ENCODE peak calls at places on chromosomes 5 and 9, in nine cellular contexts. One of them, this sample, is unnamed.

GRCh38 chr5:88825782-88826110 is 57.2 kb downstream of the MEF2C start:
- DNase-seq in HCT116: no peak
- DNase-seq in IMR-90: peak; percentile 8
- DNase-seq in HepG2: no peak
- DNase-seq in esophagus squamous epithelium: no peak
- DNase-seq in body of pancreas: no peak
- DNase-seq in ovary: no peak
- DNase-seq in thoracic aorta: no peak
- DNase-seq in fibroblast of lung: no peak
- DNase-seq in this sample: no peak

GRCh38 chr9:21506910-21507795 is 25.0 kb upstream of the IFNE start:
- DNase-seq in esophagus squamous epithelium: no peak
- DNase-seq in thoracic aorta: no peak
- DNase-seq in body of pancreas: no peak
- DNase-seq in HepG2: no peak
- DNase-seq in ovary: no peak
- DNase-seq in HCT116: no peak
- DNase-seq in fibroblast of lung: peak; percentile 92
- DNase-seq in IMR-90: peak; percentile 91
- DNase-seq in this sample: peak; percentile 41

GRCh38 chr5:66333192-66333591 is 189.1 kb downstream of the SREK1 start:
- DNase-seq in thoracic aorta: no peak
- DNase-seq in fibroblast of lung: no peak
- DNase-seq in body of pancreas: no peak
- DNase-seq in HepG2: no peak
- DNase-seq in ovary: no peak
- DNase-seq in esophagus squamous epithelium: no peak
- DNase-seq in IMR-90: no peak
- DNase-seq in HCT116: no peak
- DNase-seq in this sample: no peak

GRCh38 chr9:128251701-128252100 is 24.1 kb downstream of the GOLGA2 start:
- DNase-seq in ovary: no peak
- DNase-seq in fibroblast of lung: peak; percentile 8
- DNase-seq in esophagus squamous epithelium: no peak
- DNase-seq in thoracic aorta: no peak
- DNase-seq in body of pancreas: no peak
- DNase-seq in HepG2: no peak
- DNase-seq in HCT116: no peak
- DNase-seq in IMR-90: no peak
- DNase-seq in this sample: no peak

GRCh38 chr9:126057869-126058467 is 268.7 kb upstream of the MVB12B start:
- DNase-seq in esophagus squamous epithelium: no peak
- DNase-seq in HCT116: no peak
- DNase-seq in thoracic aorta: no peak
- DNase-seq in body of pancreas: no peak
- DNase-seq in IMR-90: no peak
- DNase-seq in HepG2: no peak
- DNase-seq in ovary: no peak
- DNase-seq in fibroblast of lung: no peak
- DNase-seq in this sample: no peak

GRCh38 chr5:531101-531748 is 7.0 kb upstream of the SLC9A3 start:
- DNase-seq in thoracic aorta: no peak
- DNase-seq in esophagus squamous epithelium: no peak
- DNase-seq in HepG2: no peak
- DNase-seq in IMR-90: no peak
- DNase-seq in HCT116: no peak
- DNase-seq in body of pancreas: peak; percentile 34
- DNase-seq in fibroblast of lung: no peak
- DNase-seq in ovary: no peak
- DNase-seq in this sample: no peak

GRCh38 chr5:89120719-89121118 is 237.7 kb upstream of the MEF2C start:
- DNase-seq in fibroblast of lung: no peak
- DNase-seq in HCT116: no peak
- DNase-seq in ovary: no peak
- DNase-seq in HepG2: no peak
- DNase-seq in IMR-90: no peak
- DNase-seq in thoracic aorta: no peak
- DNase-seq in body of pancreas: no peak
- DNase-seq in esophagus squamous epithelium: no peak
- DNase-seq in this sample: no peak

GRCh38 chr5:77211013-77211690 is 672 bp downstream of the PDE8B start:
- DNase-seq in thoracic aorta: no peak
- DNase-seq in IMR-90: no peak
- DNase-seq in HCT116: no peak
- DNase-seq in fibroblast of lung: peak; percentile 5
- DNase-seq in HepG2: no peak
- DNase-seq in ovary: no peak
- DNase-seq in body of pancreas: peak; percentile 34
- DNase-seq in esophagus squamous epithelium: no peak
- DNase-seq in this sample: no peak

GRCh38 chr5:2996248-2996647 is 244.8 kb upstream of the IRX2 start:
- DNase-seq in IMR-90: no peak
- DNase-seq in esophagus squamous epithelium: no peak
- DNase-seq in fibroblast of lung: peak; percentile 64
- DNase-seq in ovary: no peak
- DNase-seq in body of pancreas: no peak
- DNase-seq in HepG2: no peak
- DNase-seq in HCT116: no peak
- DNase-seq in thoracic aorta: no peak
- DNase-seq in this sample: no peak
- H3K9me3 ChIP-seq in IMR-90: peaks cover 43% of the 10 kb centered on the region
- H3K9me3 ChIP-seq in esophagus squamous epithelium: no peaks in the 10 kb centered on the region
- H3K9me3 ChIP-seq in fibroblast of lung: no peaks in the 10 kb centered on the region
- H3K9me3 ChIP-seq in ovary: no peaks in the 10 kb centered on the region
- H3K9me3 ChIP-seq in body of pancreas: no peaks in the 10 kb centered on the region
- H3K9me3 ChIP-seq in HepG2: no peaks in the 10 kb centered on the region
- H3K9me3 ChIP-seq in HCT116: peaks cover 44% of the 10 kb centered on the region
- H3K9me3 ChIP-seq in thoracic aorta: no peaks in the 10 kb centered on the region
- H3K9me3 ChIP-seq in this sample: no peaks in the 10 kb centered on the region

GRCh38 chr9:93156475-93157008 is 22.5 kb upstream of the NINJ1 start:
- DNase-seq in thoracic aorta: no peak
- DNase-seq in esophagus squamous epithelium: no peak
- DNase-seq in IMR-90: no peak
- DNase-seq in HepG2: no peak
- DNase-seq in body of pancreas: no peak
- DNase-seq in ovary: no peak
- DNase-seq in fibroblast of lung: no peak
- DNase-seq in HCT116: no peak
- DNase-seq in this sample: no peak

GRCh38 chr9:93149361-93149760 is 15.3 kb upstream of the NINJ1 start:
- DNase-seq in HepG2: no peak
- DNase-seq in thoracic aorta: no peak
- DNase-seq in esophagus squamous epithelium: no peak
- DNase-seq in body of pancreas: no peak
- DNase-seq in ovary: no peak
- DNase-seq in IMR-90: peak; percentile 71
- DNase-seq in fibroblast of lung: no peak
- DNase-seq in HCT116: no peak
- DNase-seq in this sample: no peak

GRCh38 chr9:93155716-93156474 is 21.8 kb upstream of the NINJ1 start:
- DNase-seq in body of pancreas: no peak
- DNase-seq in esophagus squamous epithelium: no peak
- DNase-seq in IMR-90: no peak
- DNase-seq in HepG2: no peak
- DNase-seq in thoracic aorta: no peak
- DNase-seq in HCT116: no peak
- DNase-seq in ovary: no peak
- DNase-seq in fibroblast of lung: no peak
- DNase-seq in this sample: no peak

GRCh38 chr9:93151097-93151784 is 17.2 kb upstream of the NINJ1 start:
- DNase-seq in fibroblast of lung: no peak
- DNase-seq in HepG2: no peak
- DNase-seq in esophagus squamous epithelium: no peak
- DNase-seq in HCT116: no peak
- DNase-seq in ovary: no peak
- DNase-seq in thoracic aorta: no peak
- DNase-seq in body of pancreas: no peak
- DNase-seq in IMR-90: no peak
- DNase-seq in this sample: no peak

GRCh38 chr9:93154293-93154903 is 20.3 kb upstream of the NINJ1 start:
- DNase-seq in HCT116: no peak
- DNase-seq in ovary: no peak
- DNase-seq in HepG2: peak; percentile 58
- DNase-seq in IMR-90: no peak
- DNase-seq in thoracic aorta: no peak
- DNase-seq in body of pancreas: no peak
- DNase-seq in fibroblast of lung: no peak
- DNase-seq in esophagus squamous epithelium: no peak
- DNase-seq in this sample: peak; percentile 60
- TF ChIP-seq CTCF in HCT116: peak; percentile 93
- TF ChIP-seq CTCF in ovary: no peak
- TF ChIP-seq CTCF in HepG2: peak; percentile 89
- TF ChIP-seq CTCF in IMR-90: peak; percentile 44
- TF ChIP-seq CTCF in thoracic aorta: no peak
- TF ChIP-seq CTCF in body of pancreas: peak; percentile 43
- TF ChIP-seq CTCF in fibroblast of lung: peak; percentile 51
- TF ChIP-seq CTCF in esophagus squamous epithelium: peak; percentile 35
- TF ChIP-seq CTCF in this sample: peak; percentile 47

GRCh38 chr5:109692852-109693251 is 3.1 kb downstream of the MAN2A1 start:
- DNase-seq in IMR-90: no peak
- DNase-seq in HCT116: no peak
- DNase-seq in thoracic aorta: no peak
- DNase-seq in esophagus squamous epithelium: no peak
- DNase-seq in fibroblast of lung: no peak
- DNase-seq in HepG2: no peak
- DNase-seq in ovary: no peak
- DNase-seq in body of pancreas: peak; percentile 32
- DNase-seq in this sample: no peak
- H3K4me1 ChIP-seq in IMR-90: peaks cover 18% of the 10 kb centered on the region
- H3K4me1 ChIP-seq in HCT116: peaks cover 21% of the 10 kb centered on the region
- H3K4me1 ChIP-seq in thoracic aorta: peaks cover 40% of the 10 kb centered on the region
- H3K4me1 ChIP-seq in esophagus squamous epithelium: peaks cover 24% of the 10 kb centered on the region
- H3K4me1 ChIP-seq in fibroblast of lung: peaks cover 8% of the 10 kb centered on the region
- H3K4me1 ChIP-seq in HepG2: peaks cover 61% of the 10 kb centered on the region
- H3K4me1 ChIP-seq in ovary: peaks cover 11% of the 10 kb centered on the region
- H3K4me1 ChIP-seq in body of pancreas: peaks cover 66% of the 10 kb centered on the region
- H3K4me1 ChIP-seq in this sample: peaks cover 6% of the 10 kb centered on the region

GRCh38 chr5:2286250-2286649 is 403.5 kb upstream of the IRX4 start:
- DNase-seq in ovary: no peak
- DNase-seq in HCT116: no peak
- DNase-seq in thoracic aorta: no peak
- DNase-seq in fibroblast of lung: no peak
- DNase-seq in esophagus squamous epithelium: no peak
- DNase-seq in HepG2: no peak
- DNase-seq in body of pancreas: no peak
- DNase-seq in IMR-90: no peak
- DNase-seq in this sample: no peak

GRCh38 chr5:2281446-2281845 is 398.7 kb upstream of the IRX4 start:
- DNase-seq in thoracic aorta: no peak
- DNase-seq in esophagus squamous epithelium: no peak
- DNase-seq in body of pancreas: no peak
- DNase-seq in HCT116: no peak
- DNase-seq in HepG2: no peak
- DNase-seq in ovary: no peak
- DNase-seq in IMR-90: no peak
- DNase-seq in fibroblast of lung: no peak
- DNase-seq in this sample: no peak

GRCh38 chr5:2284678-2285077 is 402.0 kb upstream of the IRX4 start:
- DNase-seq in HepG2: no peak
- DNase-seq in body of pancreas: no peak
- DNase-seq in IMR-90: no peak
- DNase-seq in thoracic aorta: no peak
- DNase-seq in fibroblast of lung: no peak
- DNase-seq in esophagus squamous epithelium: no peak
- DNase-seq in HCT116: no peak
- DNase-seq in ovary: no peak
- DNase-seq in this sample: no peak

GRCh38 chr5:2282034-2282690 is 399.4 kb upstream of the IRX4 start:
- DNase-seq in fibroblast of lung: no peak
- DNase-seq in HepG2: no peak
- DNase-seq in ovary: no peak
- DNase-seq in esophagus squamous epithelium: no peak
- DNase-seq in HCT116: no peak
- DNase-seq in IMR-90: no peak
- DNase-seq in body of pancreas: no peak
- DNase-seq in thoracic aorta: no peak
- DNase-seq in this sample: no peak

DNA sequence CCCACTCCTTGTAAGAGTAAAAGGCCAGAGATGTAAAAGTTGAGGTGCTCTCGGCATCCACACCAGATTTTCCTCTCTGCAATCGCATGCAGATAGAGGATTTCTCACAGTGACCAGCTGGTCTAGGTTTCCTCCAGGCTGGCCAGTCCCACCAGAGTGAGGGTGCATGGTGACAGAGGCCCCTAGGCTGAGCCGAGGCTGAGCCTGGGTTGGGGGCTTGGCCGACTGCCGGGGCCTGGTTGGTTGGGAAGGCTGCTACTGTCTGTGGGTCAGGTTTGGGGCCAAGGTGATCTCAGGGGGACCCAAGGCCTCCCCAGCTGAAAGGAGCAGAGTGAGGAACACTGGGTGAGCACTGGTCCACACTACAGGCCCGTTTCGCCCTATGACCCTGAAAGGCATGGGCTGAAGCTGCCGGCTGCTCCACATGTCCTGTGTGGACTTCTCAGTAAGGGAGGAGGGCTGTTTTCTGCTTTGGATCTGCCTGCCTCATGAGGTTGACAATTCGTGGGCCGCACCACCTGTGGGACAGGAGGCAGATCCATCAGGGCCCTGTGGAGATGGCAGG is 400.8 kb upstream of the IRX4 start:
- DNase-seq in ovary: no peak
- DNase-seq in body of pancreas: no peak
- DNase-seq in HCT116: no peak
- DNase-seq in thoracic aorta: no peak
- DNase-seq in esophagus squamous epithelium: no peak
- DNase-seq in IMR-90: no peak
- DNase-seq in fibroblast of lung: no peak
- DNase-seq in HepG2: no peak
- DNase-seq in this sample: no peak
- H3K9me3 ChIP-seq in ovary: no peaks in the 10 kb centered on the region
- H3K9me3 ChIP-seq in body of pancreas: no peaks in the 10 kb centered on the region
- H3K9me3 ChIP-seq in HCT116: no peaks in the 10 kb centered on the region
- H3K9me3 ChIP-seq in thoracic aorta: no peaks in the 10 kb centered on the region
- H3K9me3 ChIP-seq in esophagus squamous epithelium: no peaks in the 10 kb centered on the region
- H3K9me3 ChIP-seq in IMR-90: peaks cover 31% of the 10 kb centered on the region
- H3K9me3 ChIP-seq in fibroblast of lung: no peaks in the 10 kb centered on the region
- H3K9me3 ChIP-seq in HepG2: no peaks in the 10 kb centered on the region
- H3K9me3 ChIP-seq in this sample: no peaks in the 10 kb centered on the region

DNA sequence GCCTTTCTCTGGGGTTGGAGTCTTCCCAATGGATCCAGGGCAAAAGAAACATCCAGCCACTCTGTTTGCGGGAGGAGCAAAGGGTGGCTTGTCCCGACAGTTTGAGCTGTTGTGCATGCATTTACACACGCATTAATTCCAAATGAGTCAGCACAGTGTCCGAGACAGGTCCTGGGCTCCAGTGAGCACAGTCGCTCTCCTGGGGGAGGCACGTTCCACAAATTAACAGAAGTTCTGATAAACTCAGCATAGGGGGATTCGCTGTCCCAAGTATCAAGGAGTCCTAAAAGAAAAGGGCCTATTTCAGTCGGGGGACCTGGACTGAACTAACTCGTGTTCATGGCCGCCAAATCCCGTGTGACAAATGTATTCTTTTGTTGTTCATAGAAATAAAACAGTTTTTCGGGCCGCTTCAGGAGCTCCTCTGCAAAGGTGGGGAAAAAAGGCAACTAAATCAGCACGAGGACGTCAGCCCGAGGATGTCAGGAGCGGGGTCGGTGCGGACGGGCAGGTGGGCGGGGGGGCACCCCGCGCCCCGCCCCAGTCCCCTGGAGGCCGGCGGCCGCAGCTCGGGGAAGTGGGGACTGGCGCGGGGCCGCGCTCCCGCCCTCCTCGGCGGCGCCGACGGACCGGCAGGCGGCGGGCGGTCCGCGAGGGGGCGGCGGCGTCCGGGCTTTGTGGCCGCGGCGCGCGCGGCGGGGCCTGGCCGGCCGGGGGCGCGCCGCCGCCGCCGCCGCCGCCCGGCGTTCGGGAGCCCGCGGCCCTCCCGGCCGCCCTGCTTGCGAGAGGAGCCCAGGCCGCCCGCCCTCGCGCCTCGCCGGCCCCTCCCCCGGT is at the start of gene MSANTD3:
- DNase-seq in IMR-90: peak; percentile 76
- DNase-seq in esophagus squamous epithelium: no peak
- DNase-seq in thoracic aorta: no peak
- DNase-seq in HepG2: peak; percentile 76
- DNase-seq in fibroblast of lung: peak; percentile 79
- DNase-seq in HCT116: peak; percentile 50
- DNase-seq in ovary: peak; percentile 75
- DNase-seq in body of pancreas: peak; percentile 84
- DNase-seq in this sample: peak; percentile 69
- TF ChIP-seq CTCF in IMR-90: peak; percentile 31
- TF ChIP-seq CTCF in esophagus squamous epithelium: no peak
- TF ChIP-seq CTCF in thoracic aorta: no peak
- TF ChIP-seq CTCF in HepG2: peak; percentile 9
- TF ChIP-seq CTCF in fibroblast of lung: peak; percentile 24
- TF ChIP-seq CTCF in HCT116: no peak
- TF ChIP-seq CTCF in ovary: peak; percentile 52
- TF ChIP-seq CTCF in body of pancreas: peak; percentile 59
- TF ChIP-seq CTCF in this sample: no peak

This sample was measured in Caco-2.